ENCODE peak calls at places on chromosomes 4 and X, in seven cellular contexts. X is HCEC 1CT; V is activated CD4-positive, alpha-beta T cell treated with anti-CD3 and anti-CD28 coated beads, Interleukin-2, amount 50 U/mL, for 24 hours; H is stimulated activated CD8-positive, alpha-beta memory T cell treated with anti-CD3 and anti-CD28 coated beads, Interleukin-7, amount 100 ng/mL, for 4 hours; W is GM20000; U is Calu3; F is H4. Z is an unnamed sample.

GRCh38 chr4:121788896-121789295 is 12.2 kb upstream of the EXOSC9 start:
- DNase-seq in W (peak), F (no peak), X (no peak), U (no peak), V (no peak), H (no peak), Z (no peak)

GRCh38 chr4:52982246-52982950 is 120.3 kb downstream of the RASL11B start:
- DNase-seq in H (no peak), F (peak), V (no peak), W (peak), X (peak), U (no peak), Z (peak)

GRCh38 chr4:74370912-74371311 is 6.0 kb downstream of the EREG start:
- DNase-seq in F (peak), X (peak), U (no peak), H (no peak), V (no peak), W (peak), Z (peak)

GRCh38 chr4:72468904-72469502 is 100.0 kb downstream of the ADAMTS3 start:
- DNase-seq in F (no peak), W (peak), H (no peak), U (no peak), X (peak), V (no peak), Z (peak)

GRCh38 chr4:69910016-69910782 is 20.7 kb upstream of the CSN1S1 start:
- DNase-seq in W (no peak), H (no peak), F (no peak), V (no peak), U (no peak), X (no peak), Z (no peak)

GRCh38 chrX:38768079-38768478 is 33.2 kb upstream of the MID1IP1 start:
- DNase-seq in F (peak), V (no peak), X (peak), W (peak), H (no peak), U (no peak), Z (peak)

GRCh38 chrX:71615954-71616353 is 2.4 kb downstream of the CXCR3 start:
- DNase-seq in X (no peak), W (no peak), F (no peak), H (no peak), U (no peak), V (no peak), Z (no peak)

GRCh38 chr4:75698162-75698962 is 25.2 kb upstream of the G3BP2 start:
- DNase-seq in H (no peak), X (no peak), W (peak), F (no peak), U (no peak), V (no peak), Z (no peak)

GRCh38 chr4:1060121-1060520 is 48.7 kb downstream of the FGFRL1 start:
- DNase-seq in W (no peak), H (no peak), V (no peak), F (no peak), U (no peak), X (no peak), Z (no peak)

GRCh38 chr4:108118505-108118904 is 50.2 kb downstream of the LEF1 start:
- DNase-seq in W (peak), V (no peak), X (no peak), F (peak), H (no peak), U (no peak), Z (peak)

GRCh38 chrX:110210417-110211139 is 107.3 kb downstream of the AMMECR1 start:
- DNase-seq in H (no peak), V (no peak), F (peak), W (no peak), U (no peak), X (peak), Z (peak)

GRCh38 chrX:130071611-130072349 is 38.5 kb downstream of the ELF4 start:
- DNase-seq in U (no peak), V (no peak), H (no peak), F (no peak), X (no peak), W (no peak), Z (no peak)

GRCh38 chr4:163693776-163694175 is 199.3 kb downstream of the TMA16 start:
- DNase-seq in W (no peak), U (no peak), H (no peak), X (peak), F (no peak), V (no peak), Z (no peak)

GRCh38 chr4:121462660-121463261 is 81.9 kb upstream of the QRFPR start:
- DNase-seq in W (peak), X (peak), V (no peak), F (peak), U (peak), H (no peak), Z (peak)

GRCh38 chr4:186728631-186729271 is 5.1 kb upstream of the FAT1 start:
- DNase-seq in F (no peak), X (peak), V (no peak), U (peak), W (no peak), H (no peak), Z (peak)

GRCh38 chr4:157819693-157820464 is 352.9 kb downstream of the GASK1B start:
- DNase-seq in W (no peak), H (no peak), V (no peak), X (no peak), F (no peak), U (no peak), Z (no peak)

GRCh38 chr4:75302648-75303047 is 211.6 kb downstream of the RCHY1 start:
- DNase-seq in H (no peak), W (no peak), F (no peak), U (no peak), V (no peak), X (no peak), Z (no peak)

GRCh38 chr4:7161721-7162214 is 30.6 kb upstream of the SORCS2 start:
- DNase-seq in U (no peak), F (no peak), H (no peak), X (no peak), V (no peak), W (no peak), Z (no peak)

GRCh38 chr4:174023641-174024040 is 259.8 kb downstream of the FBXO8 start:
- DNase-seq in U (no peak), F (no peak), V (no peak), H (no peak), X (peak), W (no peak), Z (peak)